ENCODE peak calls at places on chromosomes 1 and 21, in ten cellular contexts. Z, Y, M, W, V, S, U, N, C and D are unnamed samples.

GRCh38 chr1:94698341-94698740 is 121.8 kb upstream of the SLC44A3 start:
- DNase-seq in S (no peak), U (no peak), W (no peak), C (no peak), N (peak), M (no peak), Y (no peak), V (no peak), Z (no peak), D (no peak)

GRCh38 chr1:202844259-202844658 is 33.5 kb downstream of the PCAT6 start:
- DNase-seq in W (no peak), S (no peak), U (no peak), Y (no peak), C (no peak), Z (no peak), N (no peak), V (no peak), M (no peak), D (no peak)

GRCh38 chr21:44793269-44794030 is 8.2 kb downstream of the UBE2G2 start:
- DNase-seq in M (peak), S (peak), V (peak), U (peak), Y (peak), N (peak), Z (peak), C (no peak), W (no peak), D (peak)

GRCh38 chr1:45304311-45305081 is 22.2 kb upstream of the HPDL start:
- DNase-seq in Y (no peak), V (peak), S (no peak), U (peak), W (peak), Z (peak), N (no peak), M (no peak), C (no peak), D (no peak)

GRCh38 chr21:45937721-45938452 is 43.7 kb upstream of the COL6A1 start:
- DNase-seq in M (no peak), N (no peak), Y (no peak), W (no peak), C (no peak), Z (no peak), U (no peak), S (no peak), V (no peak), D (no peak)

GRCh38 chr1:58352476-58353092 is 193.9 kb downstream of the OMA1 start:
- DNase-seq in Y (no peak), V (no peak), N (no peak), C (no peak), M (no peak), U (no peak), S (no peak), Z (no peak), W (no peak), D (no peak)

GRCh38 chr21:36347278-36347961 is 27.4 kb downstream of the MORC3 start:
- DNase-seq in Z (no peak), W (no peak), M (no peak), S (no peak), C (no peak), V (no peak), Y (no peak), N (peak), U (no peak), D (no peak)

GRCh38 chr1:5164155-5164554 is 509.7 kb downstream of the AJAP1 start:
- DNase-seq in S (no peak), M (no peak), C (no peak), N (no peak), V (no peak), W (no peak), U (no peak), Y (no peak), Z (no peak), D (no peak)

GRCh38 chr1:117003253-117003875 is 1.8 kb downstream of the CD101 start:
- DNase-seq in Y (no peak), U (no peak), N (no peak), M (no peak), V (no peak), S (no peak), Z (no peak), C (no peak), W (no peak), D (no peak)

GRCh38 chr1:243801378-243801777 is 48.7 kb downstream of the AKT3 start:
- DNase-seq in M (no peak), Y (no peak), S (no peak), Z (no peak), C (no peak), U (no peak), V (no peak), N (no peak), W (no peak), D (no peak)

GRCh38 chr1:16719571-16720402 is 20.5 kb upstream of the RNU1-4 start:
- DNase-seq in M (no peak), Z (no peak), U (no peak), S (peak), V (no peak), W (peak), Y (peak), C (no peak), N (no peak), D (peak)

GRCh38 chr1:89942825-89943658 is 51.9 kb upstream of the ZNF326 start:
- DNase-seq in S (no peak), M (no peak), C (no peak), Z (no peak), W (no peak), N (peak), Y (no peak), U (peak), V (peak), D (no peak)

GRCh38 chr21:44931137-44931500 is 8.7 kb upstream of the SLX9 start:
- DNase-seq in V (peak), C (no peak), Y (peak), U (peak), M (peak), Z (no peak), W (peak), N (peak), S (peak), D (no peak)

GRCh38 chr1:112700290-112701226 is 6.4 kb downstream of the RHOC start:
- DNase-seq in V (peak), N (peak), U (peak), S (peak), C (peak), Z (peak), M (peak), Y (peak), W (peak), D (peak)

GRCh38 chr1:245332513-245332912 is 177.7 kb downstream of the KIF26B start:
- DNase-seq in Z (no peak), U (no peak), S (no peak), V (no peak), M (no peak), Y (no peak), N (no peak), W (no peak), C (no peak), D (no peak)

GRCh38 chr21:45430521-45431501 is 25.8 kb downstream of the COL18A1 start:
- DNase-seq in Z (no peak), U (peak), V (peak), C (no peak), Y (no peak), W (no peak), S (no peak), M (no peak), N (peak), D (no peak)

GRCh38 chr21:44801468-44802395 is at the start of gene UBE2G2:
- DNase-seq in M (peak), U (peak), C (no peak), W (peak), N (peak), Z (peak), S (peak), Y (peak), V (peak), D (peak)

GRCh38 chr21:40466893-40467483 is 380.0 kb downstream of the DSCAM start:
- DNase-seq in Y (no peak), N (peak), W (no peak), M (no peak), Z (no peak), S (no peak), U (peak), V (peak), C (no peak), D (no peak)
- TF ChIP-seq CTCF in Y (no peak), N (no peak), W (peak), M (peak), Z (no peak), S (no peak), U (no peak), V (peak), C (peak), D (peak)

GRCh38 chr1:205598841-205599666 is 32.8 kb downstream of the ELK4 start:
- DNase-seq in U (peak), S (no peak), W (peak), Y (no peak), C (peak), N (peak), Z (peak), M (peak), V (peak), D (peak)
- TF ChIP-seq CTCF in U (no peak), S (no peak), W (no peak), Y (no peak), C (no peak), N (no peak), Z (no peak), M (no peak), V (no peak), D (no peak)

DNA sequence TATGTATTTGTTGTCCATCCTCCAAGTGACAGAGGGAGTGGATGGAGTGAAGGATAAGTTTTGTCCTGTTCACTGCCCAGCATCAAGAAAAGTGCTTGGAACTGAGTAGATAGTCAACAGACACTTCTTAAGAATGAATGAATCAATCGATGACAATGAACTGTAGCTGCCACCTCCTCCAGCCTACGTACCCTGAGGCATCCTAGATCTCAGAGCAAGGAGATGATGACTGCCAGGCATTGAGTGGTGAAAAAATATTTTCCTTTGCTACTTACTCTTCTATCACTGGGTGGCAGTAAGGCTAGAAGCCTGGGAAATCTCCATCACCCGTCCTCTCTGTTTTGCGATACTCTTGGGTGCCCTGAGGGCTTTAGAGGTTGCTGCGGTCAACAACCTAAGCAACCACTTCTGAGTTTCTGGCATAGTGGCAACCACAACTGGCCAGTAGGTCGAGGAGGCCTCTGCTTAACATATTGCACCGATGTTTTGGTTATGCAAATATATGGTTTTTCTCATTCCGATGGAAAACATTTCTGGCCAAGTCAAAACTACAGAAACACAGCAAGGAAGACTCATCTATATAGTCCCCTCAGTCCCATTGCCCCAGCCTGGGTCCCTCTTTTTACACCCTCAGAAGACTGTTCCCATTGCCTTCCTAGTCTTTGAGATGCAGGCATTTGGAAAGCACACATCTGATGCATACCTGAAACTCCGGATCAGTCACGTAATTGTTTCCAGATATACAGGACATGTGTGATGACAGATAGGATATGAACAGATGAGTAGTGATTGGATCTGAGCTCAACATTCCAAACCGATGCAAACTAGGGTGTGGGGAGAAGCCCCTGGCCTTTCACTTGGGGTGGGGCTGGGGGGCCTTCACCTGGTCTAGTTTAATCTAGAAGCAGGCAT is 136.8 kb downstream of the RUNX1 start:
- DNase-seq in M (no peak), C (no peak), V (no peak), W (no peak), Y (peak), U (peak), Z (no peak), N (no peak), S (no peak), D (no peak)
- TF ChIP-seq CTCF in M (no peak), C (no peak), V (no peak), W (no peak), Y (no peak), U (peak), Z (no peak), N (no peak), S (no peak), D (no peak)

GRCh38 chr1:99173900-99174299 is 90.4 kb upstream of the PLPPR4 start:
- DNase-seq in N (no peak), Z (no peak), C (no peak), Y (no peak), M (no peak), U (no peak), S (no peak), V (no peak), W (no peak), D (no peak)

GRCh38 chr1:99180343-99180808 is 83.9 kb upstream of the PLPPR4 start:
- DNase-seq in W (peak), Z (peak), C (no peak), N (peak), M (peak), V (peak), U (peak), Y (peak), S (peak), D (peak)

GRCh38 chr1:99176753-99177152 is 87.5 kb upstream of the PLPPR4 start:
- DNase-seq in N (peak), Z (no peak), Y (no peak), S (no peak), U (peak), M (no peak), V (no peak), C (no peak), W (no peak), D (no peak)

GRCh38 chr1:99180915-99181314 is 83.4 kb upstream of the PLPPR4 start:
- DNase-seq in V (no peak), Z (no peak), S (no peak), W (no peak), U (no peak), C (no peak), N (peak), M (no peak), Y (no peak), D (no peak)

DNA sequence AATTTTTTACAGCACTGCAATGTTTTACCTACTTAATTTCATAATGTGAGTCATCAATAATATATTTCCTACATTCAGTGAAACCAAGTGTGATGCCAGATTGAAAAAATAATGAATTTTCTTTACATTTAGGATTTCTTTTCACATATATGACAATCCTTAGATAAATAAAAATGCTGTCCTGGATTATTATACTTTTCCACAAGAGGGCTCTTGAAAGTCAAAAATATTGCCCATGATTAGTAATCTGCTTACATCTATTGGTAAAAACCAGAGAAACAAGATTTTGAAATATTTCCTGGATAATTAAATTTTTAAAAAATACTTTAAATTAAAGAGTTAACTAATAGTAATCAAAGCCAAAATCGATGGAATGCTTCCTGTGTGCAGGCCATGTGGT is 86.8 kb upstream of the PLPPR4 start:
- DNase-seq in Y (no peak), S (no peak), W (no peak), U (peak), Z (no peak), C (no peak), M (no peak), N (peak), V (no peak), D (no peak)
- TF ChIP-seq CTCF in Y (no peak), S (no peak), W (no peak), U (peak), Z (no peak), C (no peak), M (no peak), N (peak), V (no peak), D (no peak)

DNA sequence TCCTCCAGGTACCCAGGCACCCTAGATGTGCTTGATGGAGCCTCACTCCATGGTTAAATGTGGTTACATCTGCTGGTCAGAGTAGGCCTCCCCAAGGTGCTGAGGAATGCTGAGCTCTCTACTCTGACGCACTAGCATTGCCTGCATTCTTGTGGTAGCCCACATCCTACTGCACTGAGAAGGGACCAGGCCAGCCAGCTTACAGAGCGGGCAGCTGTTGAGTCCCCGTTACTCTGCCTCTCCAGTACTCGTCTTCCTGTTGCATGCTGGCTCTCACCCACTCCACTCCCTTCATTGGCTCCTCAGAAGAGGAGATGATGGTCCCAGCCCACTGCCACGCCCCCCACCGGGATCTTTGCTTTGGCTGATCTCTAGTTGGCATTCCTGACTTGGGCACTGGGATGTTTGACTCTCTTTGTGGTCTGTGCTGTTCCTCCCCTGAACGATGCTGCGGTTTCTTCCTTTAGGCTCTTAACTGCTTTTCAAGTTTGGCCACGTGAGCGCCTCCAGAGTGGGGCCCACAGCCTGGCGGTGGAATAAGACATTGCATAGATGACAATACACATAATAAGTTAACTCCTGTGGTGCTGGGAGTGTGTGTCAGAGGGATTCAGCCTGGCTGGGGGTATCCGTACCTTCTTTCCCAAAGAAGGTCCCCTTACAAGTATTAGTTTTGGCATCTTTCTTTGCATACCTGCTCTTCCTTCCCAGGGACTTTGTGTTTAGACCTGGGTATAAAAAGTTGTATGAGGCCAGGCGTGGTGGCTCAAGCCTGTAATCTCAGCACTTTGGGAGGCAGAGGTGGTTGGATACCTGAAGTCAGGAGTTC is 18.6 kb downstream of the AZIN2 start:
- DNase-seq in U (peak), Z (no peak), C (peak), Y (peak), V (peak), M (no peak), W (no peak), N (peak), S (peak), D (no peak)
- TF ChIP-seq CTCF in U (peak), Z (no peak), C (peak), Y (no peak), V (no peak), M (no peak), W (peak), N (peak), S (no peak), D (no peak)